ENCODE peak calls at places on chromosomes 1 and 21, in four cellular contexts. One of them, this sample, is unnamed.

GRCh38 chr1:168092566-168093355 is 44.0 kb downstream of the GPR161 start:
- DNase-seq in mammary epithelial cell: no peak
- DNase-seq in endothelial cell of umbilical vein: no peak
- DNase-seq in lung: no peak
- DNase-seq in this sample: no peak

GRCh38 chr1:116711061-116711582 is 43.1 kb upstream of the CD2 start:
- DNase-seq in mammary epithelial cell: peak; percentile 46
- DNase-seq in endothelial cell of umbilical vein: no peak
- DNase-seq in lung: no peak
- DNase-seq in this sample: no peak

GRCh38 chr1:11794446-11795237 is 11.1 kb downstream of the MTHFR start:
- DNase-seq in mammary epithelial cell: no peak
- DNase-seq in endothelial cell of umbilical vein: no peak
- DNase-seq in lung: no peak
- DNase-seq in this sample: no peak

GRCh38 chr1:193927550-193927949 is 741.1 kb upstream of the B3GALT2 start:
- DNase-seq in mammary epithelial cell: no peak
- DNase-seq in endothelial cell of umbilical vein: no peak
- DNase-seq in lung: no peak
- DNase-seq in this sample: no peak

GRCh38 chr1:118902299-118903270 is 85.6 kb downstream of the TBX15 start:
- DNase-seq in mammary epithelial cell: no peak
- DNase-seq in endothelial cell of umbilical vein: no peak
- DNase-seq in lung: no peak
- DNase-seq in this sample: peak; percentile 1

GRCh38 chr1:41486892-41487728 is 2.6 kb upstream of the EDN2 start:
- DNase-seq in mammary epithelial cell: no peak
- DNase-seq in endothelial cell of umbilical vein: no peak
- DNase-seq in lung: no peak
- DNase-seq in this sample: no peak

GRCh38 chr1:206545351-206545750 is 38.0 kb downstream of the RASSF5 start:
- DNase-seq in mammary epithelial cell: no peak
- DNase-seq in endothelial cell of umbilical vein: no peak
- DNase-seq in lung: no peak
- DNase-seq in this sample: no peak

GRCh38 chr1:207839083-207839413 is 71.9 kb downstream of the CD34 start:
- DNase-seq in mammary epithelial cell: no peak
- DNase-seq in endothelial cell of umbilical vein: no peak
- DNase-seq in lung: no peak
- DNase-seq in this sample: no peak

GRCh38 chr1:74463301-74463988 is 49.0 kb downstream of the LRRC53 start:
- DNase-seq in mammary epithelial cell: peak; percentile 3
- DNase-seq in endothelial cell of umbilical vein: no peak
- DNase-seq in lung: no peak
- DNase-seq in this sample: peak; percentile 4

GRCh38 chr1:3568815-3569435 is 42.4 kb downstream of the MEGF6 start:
- DNase-seq in mammary epithelial cell: no peak
- DNase-seq in endothelial cell of umbilical vein: no peak
- DNase-seq in lung: no peak
- DNase-seq in this sample: no peak

GRCh38 chr1:66282343-66282852 is 251.6 kb upstream of the SGIP1 start:
- DNase-seq in mammary epithelial cell: peak; percentile 98
- DNase-seq in endothelial cell of umbilical vein: peak; percentile 53
- DNase-seq in lung: no peak
- DNase-seq in this sample: peak; percentile 25

GRCh38 chr1:179175011-179175934 is 54.2 kb downstream of the ABL2 start:
- DNase-seq in mammary epithelial cell: peak; percentile 81
- DNase-seq in endothelial cell of umbilical vein: no peak
- DNase-seq in lung: no peak
- DNase-seq in this sample: peak; percentile 85

GRCh38 chr1:98196012-98196411 is 275.2 kb upstream of the DPYD start:
- DNase-seq in mammary epithelial cell: no peak
- DNase-seq in endothelial cell of umbilical vein: no peak
- DNase-seq in lung: no peak
- DNase-seq in this sample: no peak

GRCh38 chr21:25660233-25660632 is 21.2 kb downstream of the JAM2 start:
- DNase-seq in mammary epithelial cell: no peak
- DNase-seq in endothelial cell of umbilical vein: no peak
- DNase-seq in lung: no peak
- DNase-seq in this sample: peak; percentile 87

GRCh38 chr1:227949341-227949921 is 1.7 kb upstream of the WNT9A start:
- DNase-seq in mammary epithelial cell: no peak
- DNase-seq in endothelial cell of umbilical vein: no peak
- DNase-seq in lung: no peak
- DNase-seq in this sample: no peak

GRCh38 chr1:161676958-161677689 is 14.2 kb downstream of the FCGR2B start:
- DNase-seq in mammary epithelial cell: no peak
- DNase-seq in endothelial cell of umbilical vein: no peak
- DNase-seq in lung: no peak
- DNase-seq in this sample: no peak

GRCh38 chr1:41681331-41682136 is 197.1 kb upstream of the EDN2 start:
- DNase-seq in mammary epithelial cell: no peak
- DNase-seq in endothelial cell of umbilical vein: no peak
- DNase-seq in lung: no peak
- DNase-seq in this sample: no peak

GRCh38 chr1:41122851-41123518 is 101.5 kb upstream of the SLFNL1 start:
- DNase-seq in mammary epithelial cell: peak; percentile 77
- DNase-seq in endothelial cell of umbilical vein: peak; percentile 68
- DNase-seq in lung: no peak
- DNase-seq in this sample: peak; percentile 84

GRCh38 chr1:230189276-230190183 is 122.5 kb downstream of the GALNT2 start:
- DNase-seq in mammary epithelial cell: no peak
- DNase-seq in endothelial cell of umbilical vein: no peak
- DNase-seq in lung: no peak
- DNase-seq in this sample: no peak

GRCh38 chr1:41102208-41102607 is 80.7 kb upstream of the SLFNL1 start:
- DNase-seq in mammary epithelial cell: peak; percentile 61
- DNase-seq in endothelial cell of umbilical vein: peak; percentile 97
- DNase-seq in lung: peak; percentile 79
- DNase-seq in this sample: peak; percentile 86

GRCh38 chr21:38810034-38810825 is 4.5 kb downstream of the ETS2 start:
- DNase-seq in mammary epithelial cell: no peak
- DNase-seq in endothelial cell of umbilical vein: no peak
- DNase-seq in lung: no peak
- DNase-seq in this sample: no peak

GRCh38 chr1:227356582-227357228 is 38.4 kb upstream of the CDC42BPA start:
- DNase-seq in mammary epithelial cell: peak; percentile 64
- DNase-seq in endothelial cell of umbilical vein: peak; percentile 44
- DNase-seq in lung: no peak
- DNase-seq in this sample: no peak

GRCh38 chr1:55213885-55214213 is 1.3 kb downstream of the USP24 start:
- DNase-seq in mammary epithelial cell: no peak
- DNase-seq in endothelial cell of umbilical vein: no peak
- DNase-seq in lung: no peak
- DNase-seq in this sample: no peak

GRCh38 chr1:55213029-55213884 is 1.9 kb downstream of the USP24 start:
- DNase-seq in mammary epithelial cell: no peak
- DNase-seq in endothelial cell of umbilical vein: no peak
- DNase-seq in lung: no peak
- DNase-seq in this sample: peak; percentile 36

GRCh38 chr1:55211909-55212308 is 3.3 kb downstream of the USP24 start:
- DNase-seq in mammary epithelial cell: no peak
- DNase-seq in endothelial cell of umbilical vein: no peak
- DNase-seq in lung: no peak
- DNase-seq in this sample: no peak

GRCh38 chr1:55211456-55211855 is 3.7 kb downstream of the USP24 start:
- DNase-seq in mammary epithelial cell: no peak
- DNase-seq in endothelial cell of umbilical vein: no peak
- DNase-seq in lung: no peak
- DNase-seq in this sample: no peak

DNA sequence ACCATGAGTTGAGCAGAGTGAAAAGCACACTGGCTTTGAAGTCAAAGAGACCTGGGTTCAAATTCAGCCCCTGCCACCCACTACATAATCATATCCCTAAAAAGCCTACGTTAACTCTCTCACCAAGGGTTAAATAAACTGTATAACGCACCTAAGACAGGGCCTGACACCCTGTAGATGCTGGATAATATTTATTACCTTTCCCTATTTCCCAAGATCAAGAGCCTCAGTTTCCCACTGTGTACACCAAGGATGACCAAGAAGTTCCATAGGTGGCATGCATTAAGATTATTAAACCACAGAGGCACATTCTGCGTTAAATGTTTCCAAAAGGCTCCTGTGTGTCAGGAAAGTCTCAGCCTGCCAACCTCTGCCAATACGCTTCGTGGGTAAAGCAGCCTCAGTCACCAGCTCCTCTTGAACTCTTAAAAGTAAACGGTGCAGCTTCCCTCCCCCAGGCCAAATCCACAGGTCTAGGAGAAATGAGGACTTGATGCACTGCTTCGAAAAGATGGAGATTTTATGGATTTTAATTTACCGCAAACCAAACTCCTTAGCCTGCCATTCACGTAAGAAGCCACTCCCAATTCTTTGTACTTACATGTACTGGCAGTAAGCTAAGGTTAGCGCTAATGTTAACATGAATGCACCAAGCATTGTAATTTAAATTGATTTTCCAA is 2.7 kb downstream of the USP24 start:
- DNase-seq in mammary epithelial cell: no peak
- DNase-seq in endothelial cell of umbilical vein: no peak
- DNase-seq in lung: no peak
- DNase-seq in this sample: no peak
- H3K4me1 ChIP-seq in mammary epithelial cell: peaks cover 24% of the 10 kb centered on the region
- H3K4me1 ChIP-seq in endothelial cell of umbilical vein: peaks cover 11% of the 10 kb centered on the region
- H3K4me1 ChIP-seq in lung: peaks cover 8% of the 10 kb centered on the region
- H3K4me1 ChIP-seq in this sample: peaks cover 34% of the 10 kb centered on the region

GRCh38 chr1:68107771-68108170 is 57.3 kb upstream of the DIRAS3 start:
- DNase-seq in mammary epithelial cell: peak; percentile 75
- DNase-seq in endothelial cell of umbilical vein: no peak
- DNase-seq in lung: no peak
- DNase-seq in this sample: no peak

GRCh38 chr1:68113961-68114360 is 63.5 kb upstream of the DIRAS3 start:
- DNase-seq in mammary epithelial cell: no peak
- DNase-seq in endothelial cell of umbilical vein: no peak
- DNase-seq in lung: no peak
- DNase-seq in this sample: no peak

GRCh38 chr1:68115308-68115707 is 64.9 kb upstream of the DIRAS3 start:
- DNase-seq in mammary epithelial cell: no peak
- DNase-seq in endothelial cell of umbilical vein: no peak
- DNase-seq in lung: no peak
- DNase-seq in this sample: no peak

GRCh38 chr1:68112835-68113243 is 62.4 kb upstream of the DIRAS3 start:
- DNase-seq in mammary epithelial cell: peak; percentile 87
- DNase-seq in endothelial cell of umbilical vein: peak; percentile 82
- DNase-seq in lung: peak; percentile 23
- DNase-seq in this sample: no peak

GRCh38 chr1:68111804-68112436 is 61.5 kb upstream of the DIRAS3 start:
- DNase-seq in mammary epithelial cell: peak; percentile 63
- DNase-seq in endothelial cell of umbilical vein: peak; percentile 88
- DNase-seq in lung: peak; percentile 41
- DNase-seq in this sample: peak; percentile 65
- TF ChIP-seq CTCF in mammary epithelial cell: peak; percentile 64
- TF ChIP-seq CTCF in endothelial cell of umbilical vein: peak; percentile 68
- TF ChIP-seq CTCF in lung: peak; percentile 25
- TF ChIP-seq CTCF in this sample: peak; percentile 64

GRCh38 chr21:37378700-37379139 is 12.1 kb downstream of the DYRK1A start:
- DNase-seq in mammary epithelial cell: no peak
- DNase-seq in endothelial cell of umbilical vein: no peak
- DNase-seq in lung: no peak
- DNase-seq in this sample: no peak

GRCh38 chr21:37372127-37372731 is 5.7 kb downstream of the DYRK1A start:
- DNase-seq in mammary epithelial cell: no peak
- DNase-seq in endothelial cell of umbilical vein: no peak
- DNase-seq in lung: no peak
- DNase-seq in this sample: no peak

GRCh38 chr21:37374026-37374425 is 7.5 kb downstream of the DYRK1A start:
- DNase-seq in mammary epithelial cell: no peak
- DNase-seq in endothelial cell of umbilical vein: peak; percentile 85
- DNase-seq in lung: no peak
- DNase-seq in this sample: no peak

GRCh38 chr21:37373539-37373938 is 7.0 kb downstream of the DYRK1A start:
- DNase-seq in mammary epithelial cell: no peak
- DNase-seq in endothelial cell of umbilical vein: no peak
- DNase-seq in lung: no peak
- DNase-seq in this sample: no peak

DNA sequence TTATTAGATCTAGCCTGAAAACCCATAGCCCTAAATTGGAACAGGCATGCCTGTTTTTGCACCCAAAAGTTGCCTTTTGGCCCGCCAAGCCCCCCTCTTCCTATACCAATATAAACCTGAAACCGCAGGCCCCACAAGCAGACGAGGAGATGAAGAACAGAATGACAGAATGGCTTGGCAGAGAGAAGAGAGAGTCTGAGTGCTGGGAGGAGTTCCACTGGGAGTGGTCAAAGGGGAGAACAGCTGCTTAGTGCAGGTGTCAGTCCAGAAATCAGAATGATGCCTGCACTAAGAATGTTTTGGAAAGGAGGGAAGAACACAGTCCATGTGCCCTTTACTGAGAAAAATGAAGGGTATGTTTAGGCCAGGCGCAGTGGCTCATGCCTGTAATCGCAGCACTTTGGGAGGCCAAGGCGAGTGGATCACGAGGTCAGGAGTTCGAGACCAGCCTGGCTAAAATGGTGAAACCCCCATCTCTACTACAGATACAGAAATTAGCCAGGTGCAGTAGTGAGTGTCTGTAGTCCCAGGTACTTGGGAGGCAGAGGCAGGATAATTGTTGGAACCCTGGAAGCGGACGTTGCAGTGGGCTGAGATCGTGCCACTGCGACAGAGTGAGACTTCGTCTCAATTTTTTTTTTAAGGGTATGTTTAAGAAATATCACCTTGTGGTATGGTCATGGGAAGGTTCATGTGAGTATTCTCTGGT is 9.4 kb downstream of the DYRK1A start:
- DNase-seq in mammary epithelial cell: no peak
- DNase-seq in endothelial cell of umbilical vein: no peak
- DNase-seq in lung: no peak
- DNase-seq in this sample: no peak
- H3K4me1 ChIP-seq in mammary epithelial cell: peaks cover 38% of the 10 kb centered on the region
- H3K4me1 ChIP-seq in endothelial cell of umbilical vein: peaks cover 39% of the 10 kb centered on the region
- H3K4me1 ChIP-seq in lung: peaks cover 12% of the 10 kb centered on the region
- H3K4me1 ChIP-seq in this sample: peaks cover 41% of the 10 kb centered on the region

DNA sequence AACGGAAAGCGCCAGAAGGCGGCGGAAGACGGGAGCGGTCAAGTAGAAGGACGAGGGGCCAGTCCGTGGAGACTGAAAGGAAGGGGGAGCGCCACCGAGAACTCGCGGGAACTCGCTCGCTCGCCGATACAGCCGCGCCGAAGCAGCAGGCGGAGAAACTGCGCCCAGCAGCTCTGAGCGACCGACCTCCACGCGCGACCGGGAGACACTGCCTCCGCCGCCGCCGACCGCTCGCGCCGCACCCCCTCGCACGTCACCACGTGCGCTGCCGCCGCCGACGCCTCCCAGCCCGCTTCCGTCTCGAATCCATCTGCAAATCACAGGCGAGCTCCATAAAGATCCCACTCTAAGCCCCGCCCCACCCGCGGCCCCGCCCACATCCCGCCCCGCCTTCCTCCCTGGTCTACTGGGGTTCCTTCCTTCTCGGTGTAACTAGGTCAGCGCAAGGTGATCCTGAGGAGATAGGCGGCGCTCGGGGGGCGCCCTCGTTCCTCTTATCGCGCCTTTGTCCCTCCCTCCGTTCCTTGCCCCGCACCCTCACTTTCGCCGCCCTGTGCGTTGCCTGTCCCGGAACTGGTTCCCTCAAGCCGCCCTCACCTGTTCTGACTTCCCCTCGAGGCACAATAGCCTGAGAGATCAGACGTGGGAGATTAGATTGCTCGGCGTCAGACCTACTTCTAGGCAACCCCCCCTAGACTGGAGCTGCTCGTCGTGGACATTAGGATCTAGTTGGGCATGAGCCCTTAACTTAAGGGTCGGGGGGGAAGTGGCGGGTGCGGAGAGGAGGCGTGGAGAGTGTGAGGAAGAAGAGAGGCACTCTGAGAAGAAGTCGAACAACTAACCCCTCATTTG is at the start of gene IVNS1ABP:
- DNase-seq in mammary epithelial cell: peak; percentile 94
- DNase-seq in endothelial cell of umbilical vein: peak; percentile 96
- DNase-seq in lung: peak; percentile 96
- DNase-seq in this sample: peak; percentile 97
- TF ChIP-seq CTCF in mammary epithelial cell: peak; percentile 6
- TF ChIP-seq CTCF in endothelial cell of umbilical vein: peak; percentile 19
- TF ChIP-seq CTCF in lung: peak; percentile 2
- TF ChIP-seq CTCF in this sample: peak; percentile 48